ENCODE peak calls at places on chromosomes 1 and 21, in eight cellular contexts. One of them, this sample, is unnamed.

GRCh38 chr1:54537611-54538010 is 10.4 kb upstream of the ACOT11 start:
- DNase-seq in osteoblast: no peak
- DNase-seq in neural crest cell: no peak
- DNase-seq in AG09319: no peak
- DNase-seq in nephron progenitor cell: no peak
- DNase-seq in prostate gland: no peak
- DNase-seq in upper lobe of right lung: no peak
- DNase-seq in choroid plexus epithelial cell: no peak
- DNase-seq in this sample: no peak

GRCh38 chr1:55986003-55986402 is 593.4 kb downstream of the PLPP3 start:
- DNase-seq in osteoblast: no peak
- DNase-seq in neural crest cell: no peak
- DNase-seq in AG09319: no peak
- DNase-seq in nephron progenitor cell: no peak
- DNase-seq in prostate gland: no peak
- DNase-seq in upper lobe of right lung: no peak
- DNase-seq in choroid plexus epithelial cell: no peak
- DNase-seq in this sample: no peak

GRCh38 chr1:58353168-58353567 is 193.4 kb downstream of the OMA1 start:
- DNase-seq in osteoblast: no peak
- DNase-seq in neural crest cell: no peak
- DNase-seq in AG09319: no peak
- DNase-seq in nephron progenitor cell: no peak
- DNase-seq in prostate gland: no peak
- DNase-seq in upper lobe of right lung: no peak
- DNase-seq in choroid plexus epithelial cell: no peak
- DNase-seq in this sample: no peak

GRCh38 chr1:216742625-216743024 is 19.4 kb upstream of the ESRRG start:
- DNase-seq in osteoblast: no peak
- DNase-seq in neural crest cell: no peak
- DNase-seq in AG09319: no peak
- DNase-seq in nephron progenitor cell: no peak
- DNase-seq in prostate gland: no peak
- DNase-seq in upper lobe of right lung: no peak
- DNase-seq in choroid plexus epithelial cell: peak; percentile 46
- DNase-seq in this sample: no peak

GRCh38 chr21:44930543-44930981 is 9.3 kb upstream of the SLX9 start:
- DNase-seq in osteoblast: peak; percentile 93
- DNase-seq in neural crest cell: no peak
- DNase-seq in AG09319: no peak
- DNase-seq in nephron progenitor cell: no peak
- DNase-seq in prostate gland: no peak
- DNase-seq in upper lobe of right lung: peak; percentile 73
- DNase-seq in choroid plexus epithelial cell: no peak
- DNase-seq in this sample: no peak

GRCh38 chr1:76669146-76669545 is 198.1 kb upstream of the ST6GALNAC5 start:
- DNase-seq in osteoblast: peak; percentile 26
- DNase-seq in neural crest cell: no peak
- DNase-seq in AG09319: no peak
- DNase-seq in nephron progenitor cell: no peak
- DNase-seq in prostate gland: no peak
- DNase-seq in upper lobe of right lung: no peak
- DNase-seq in choroid plexus epithelial cell: no peak
- DNase-seq in this sample: no peak

GRCh38 chr1:204523605-204524215 is 7.5 kb downstream of the MDM4 start:
- DNase-seq in osteoblast: no peak
- DNase-seq in neural crest cell: no peak
- DNase-seq in AG09319: no peak
- DNase-seq in nephron progenitor cell: no peak
- DNase-seq in prostate gland: no peak
- DNase-seq in upper lobe of right lung: no peak
- DNase-seq in choroid plexus epithelial cell: no peak
- DNase-seq in this sample: no peak

GRCh38 chr1:208267896-208268295 is 23.7 kb upstream of the PLXNA2 start:
- DNase-seq in osteoblast: no peak
- DNase-seq in neural crest cell: no peak
- DNase-seq in AG09319: no peak
- DNase-seq in nephron progenitor cell: no peak
- DNase-seq in prostate gland: no peak
- DNase-seq in upper lobe of right lung: no peak
- DNase-seq in choroid plexus epithelial cell: no peak
- DNase-seq in this sample: no peak

GRCh38 chr1:93804412-93804811 is 74.6 kb downstream of the DNTTIP2 start:
- DNase-seq in osteoblast: no peak
- DNase-seq in neural crest cell: no peak
- DNase-seq in AG09319: peak; percentile 78
- DNase-seq in nephron progenitor cell: no peak
- DNase-seq in prostate gland: no peak
- DNase-seq in upper lobe of right lung: no peak
- DNase-seq in choroid plexus epithelial cell: peak; percentile 82
- DNase-seq in this sample: no peak

GRCh38 chr1:5585256-5585655 is 407.0 kb downstream of the NPHP4 start:
- DNase-seq in osteoblast: no peak
- DNase-seq in neural crest cell: no peak
- DNase-seq in AG09319: no peak
- DNase-seq in nephron progenitor cell: no peak
- DNase-seq in prostate gland: no peak
- DNase-seq in upper lobe of right lung: no peak
- DNase-seq in choroid plexus epithelial cell: no peak
- DNase-seq in this sample: no peak

GRCh38 chr1:55958498-55958897 is 620.9 kb downstream of the PLPP3 start:
- DNase-seq in osteoblast: no peak
- DNase-seq in neural crest cell: no peak
- DNase-seq in AG09319: no peak
- DNase-seq in nephron progenitor cell: no peak
- DNase-seq in prostate gland: no peak
- DNase-seq in upper lobe of right lung: no peak
- DNase-seq in choroid plexus epithelial cell: peak; percentile 23
- DNase-seq in this sample: no peak

DNA sequence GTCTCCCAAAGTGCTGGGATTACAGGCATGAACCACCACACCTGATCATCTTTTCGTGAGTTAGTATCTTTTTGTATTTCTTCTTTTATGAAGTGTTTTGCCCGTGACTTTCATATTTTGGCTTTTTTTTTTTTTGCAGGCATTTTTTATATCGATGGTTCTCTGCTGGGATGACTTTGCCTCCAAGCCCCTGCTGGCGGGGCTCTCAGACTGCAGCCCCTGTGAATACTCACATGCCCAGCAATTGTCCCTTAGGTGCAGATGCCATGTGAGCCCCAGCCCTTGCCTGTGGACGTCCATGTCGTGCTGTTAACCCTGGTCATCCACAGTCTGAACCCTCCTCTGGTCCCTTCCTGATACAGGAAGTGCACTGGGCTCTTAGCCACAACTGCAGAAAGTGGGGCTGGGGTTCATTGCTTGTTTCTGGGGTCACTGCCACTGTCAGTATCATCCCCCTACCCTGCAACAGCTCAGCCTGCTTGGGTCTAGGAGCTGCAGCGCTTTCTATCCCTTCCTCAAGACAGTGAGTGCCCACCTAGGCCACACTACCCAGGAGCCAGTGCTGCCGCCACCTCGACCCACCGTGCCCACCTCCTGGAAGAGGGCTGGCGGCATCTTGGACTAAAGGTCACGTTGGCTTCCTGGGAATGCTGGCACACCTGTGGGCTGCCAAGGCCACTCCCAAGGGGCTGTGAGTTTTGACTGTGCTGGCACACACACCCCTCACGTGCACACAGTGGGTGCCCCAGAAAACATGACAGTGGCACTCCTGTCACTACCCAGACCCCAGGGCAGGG is 21.9 kb downstream of the CRYAA start:
- DNase-seq in osteoblast: peak; percentile 26
- DNase-seq in neural crest cell: no peak
- DNase-seq in AG09319: no peak
- DNase-seq in nephron progenitor cell: no peak
- DNase-seq in prostate gland: peak; percentile 3
- DNase-seq in upper lobe of right lung: peak; percentile 46
- DNase-seq in choroid plexus epithelial cell: no peak
- DNase-seq in this sample: peak; percentile 38
- TF ChIP-seq CTCF in osteoblast: no peak
- TF ChIP-seq CTCF in neural crest cell: no peak
- TF ChIP-seq CTCF in AG09319: no peak
- TF ChIP-seq CTCF in nephron progenitor cell: no peak
- TF ChIP-seq CTCF in prostate gland: no peak
- TF ChIP-seq CTCF in upper lobe of right lung: no peak
- TF ChIP-seq CTCF in choroid plexus epithelial cell: no peak
- TF ChIP-seq CTCF in this sample: no peak

DNA sequence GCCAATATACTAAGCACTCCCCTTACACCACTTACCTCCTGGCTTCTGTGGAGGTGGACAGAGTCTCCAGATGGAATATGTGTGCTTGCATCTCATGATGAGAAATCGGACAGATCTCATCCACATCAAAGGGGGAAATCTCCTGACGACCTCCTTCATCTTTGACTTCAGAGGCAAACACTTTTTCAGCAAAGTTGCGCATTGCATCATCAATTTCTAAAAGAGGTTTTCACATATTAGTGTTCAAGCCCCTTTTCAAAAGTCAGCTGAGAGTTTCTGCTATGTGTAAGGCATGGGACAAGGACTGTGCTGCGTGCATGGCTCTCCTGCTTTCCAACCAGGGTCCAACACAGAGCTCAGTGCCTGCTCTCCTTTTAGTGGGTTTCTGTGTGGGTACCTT is 6.8 kb downstream of the AMPD1 start:
- DNase-seq in osteoblast: no peak
- DNase-seq in neural crest cell: no peak
- DNase-seq in AG09319: no peak
- DNase-seq in nephron progenitor cell: no peak
- DNase-seq in prostate gland: no peak
- DNase-seq in upper lobe of right lung: no peak
- DNase-seq in choroid plexus epithelial cell: no peak
- DNase-seq in this sample: no peak
- TF ChIP-seq CTCF in osteoblast: no peak
- TF ChIP-seq CTCF in neural crest cell: no peak
- TF ChIP-seq CTCF in AG09319: no peak
- TF ChIP-seq CTCF in nephron progenitor cell: no peak
- TF ChIP-seq CTCF in prostate gland: no peak
- TF ChIP-seq CTCF in upper lobe of right lung: no peak
- TF ChIP-seq CTCF in choroid plexus epithelial cell: no peak
- TF ChIP-seq CTCF in this sample: no peak

DNA sequence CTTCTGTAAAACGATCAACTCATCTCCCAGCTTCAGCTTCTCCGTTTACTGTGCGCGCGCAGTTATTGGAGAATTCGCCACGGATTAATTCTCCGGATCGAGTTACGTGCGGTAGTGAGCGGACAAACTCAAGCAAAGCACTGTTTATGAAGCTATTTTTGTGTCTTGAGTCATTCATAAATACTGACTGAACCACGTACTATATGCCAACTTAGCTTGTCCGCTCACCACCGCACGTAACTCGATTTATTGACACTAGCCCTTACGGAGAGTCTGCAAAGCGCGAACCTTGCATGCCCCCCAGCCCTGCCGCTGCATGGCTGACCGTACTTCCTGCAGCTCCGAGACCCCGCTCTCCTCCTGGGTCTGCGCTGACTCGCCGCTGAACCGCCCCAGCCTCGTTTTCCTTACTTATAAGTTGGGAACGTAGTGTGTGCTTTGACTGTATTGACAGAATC is 773 bp downstream of the CHD1L start:
- DNase-seq in osteoblast: no peak
- DNase-seq in neural crest cell: peak; percentile 26
- DNase-seq in AG09319: no peak
- DNase-seq in nephron progenitor cell: peak; percentile 56
- DNase-seq in prostate gland: no peak
- DNase-seq in upper lobe of right lung: peak; percentile 70
- DNase-seq in choroid plexus epithelial cell: no peak
- DNase-seq in this sample: peak; percentile 62
- TF ChIP-seq CTCF in osteoblast: no peak
- TF ChIP-seq CTCF in neural crest cell: no peak
- TF ChIP-seq CTCF in AG09319: no peak
- TF ChIP-seq CTCF in nephron progenitor cell: no peak
- TF ChIP-seq CTCF in prostate gland: no peak
- TF ChIP-seq CTCF in upper lobe of right lung: no peak
- TF ChIP-seq CTCF in choroid plexus epithelial cell: no peak
- TF ChIP-seq CTCF in this sample: no peak

DNA sequence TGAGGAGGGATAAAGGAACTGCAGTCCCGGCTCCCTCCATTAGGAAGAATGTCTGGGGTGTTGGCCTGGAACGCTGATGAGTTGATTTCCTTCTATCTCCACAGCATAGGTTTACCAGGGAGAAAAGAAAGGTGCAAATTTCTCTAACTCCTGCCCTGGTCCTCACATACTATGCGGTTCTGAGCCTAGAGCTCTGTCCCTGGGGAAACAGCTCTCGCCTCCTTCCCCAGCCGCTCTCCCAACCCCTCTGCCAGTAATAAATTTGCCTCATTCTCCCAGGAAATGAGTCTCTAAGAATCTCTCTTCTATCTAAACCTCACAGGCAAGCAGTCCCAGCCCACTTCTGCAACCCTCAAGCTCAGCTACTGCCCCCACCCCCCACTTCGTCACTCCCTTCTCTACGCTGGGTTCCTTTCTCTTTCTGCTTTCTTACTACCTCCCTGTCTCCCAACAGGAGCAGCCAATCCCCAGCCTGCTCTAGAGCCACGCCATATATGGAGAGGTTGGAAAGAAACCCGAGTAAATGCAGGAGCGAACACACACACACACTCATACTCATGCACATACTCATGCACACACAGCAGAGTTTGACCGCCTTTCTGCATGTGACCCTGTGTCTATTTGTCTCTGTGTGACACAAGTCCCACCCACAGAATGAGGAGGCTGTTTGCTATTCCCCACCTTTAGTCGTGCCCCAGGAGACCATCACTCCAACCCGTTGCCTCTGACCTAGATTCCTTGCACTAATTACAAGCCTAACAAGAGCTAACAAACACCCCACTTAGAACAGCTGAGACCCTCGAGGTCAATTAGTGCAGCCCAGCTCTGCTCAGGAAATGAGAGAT is 13.4 kb downstream of the PLEKHO1 start:
- DNase-seq in osteoblast: peak; percentile 98
- DNase-seq in neural crest cell: peak; percentile 58
- DNase-seq in AG09319: peak; percentile 97
- DNase-seq in nephron progenitor cell: peak; percentile 70
- DNase-seq in prostate gland: peak; percentile 93
- DNase-seq in upper lobe of right lung: peak; percentile 85
- DNase-seq in choroid plexus epithelial cell: peak; percentile 100
- DNase-seq in this sample: no peak
- TF ChIP-seq CTCF in osteoblast: peak; percentile 9
- TF ChIP-seq CTCF in neural crest cell: peak; percentile 52
- TF ChIP-seq CTCF in AG09319: no peak
- TF ChIP-seq CTCF in nephron progenitor cell: no peak
- TF ChIP-seq CTCF in prostate gland: peak; percentile 14
- TF ChIP-seq CTCF in upper lobe of right lung: no peak
- TF ChIP-seq CTCF in choroid plexus epithelial cell: peak; percentile 8
- TF ChIP-seq CTCF in this sample: no peak

GRCh38 chr1:27934818-27935549 is at the start of gene SMPDL3B:
- DNase-seq in osteoblast: peak; percentile 36
- DNase-seq in neural crest cell: no peak
- DNase-seq in AG09319: no peak
- DNase-seq in nephron progenitor cell: peak; percentile 46
- DNase-seq in prostate gland: peak; percentile 31
- DNase-seq in upper lobe of right lung: peak; percentile 88
- DNase-seq in choroid plexus epithelial cell: no peak
- DNase-seq in this sample: peak; percentile 92
- TF ChIP-seq CTCF in osteoblast: no peak
- TF ChIP-seq CTCF in neural crest cell: peak; percentile 28
- TF ChIP-seq CTCF in AG09319: no peak
- TF ChIP-seq CTCF in nephron progenitor cell: no peak
- TF ChIP-seq CTCF in prostate gland: no peak
- TF ChIP-seq CTCF in upper lobe of right lung: peak; percentile 20
- TF ChIP-seq CTCF in choroid plexus epithelial cell: no peak
- TF ChIP-seq CTCF in this sample: no peak